ENCODE peak calls at places on chromosomes 12 and 14, in nine cellular contexts. L is iPS-NIHi11, Z is iris pigment epithelial cell, C is heart right ventricle, K is kidney epithelial cell, I is HTR-8/SVneo, H is hepatic stellate cell, J is left ventricle myocardium superior, G is amygdala. A is an unnamed sample.

GRCh38 chr14:54465654-54466053 is 23.1 kb downstream of the GMFB start:
- DNase-seq in H (no peak), J (no peak), G (no peak), I (no peak), L (no peak), K (no peak), Z (no peak), C (no peak), A (no peak)

GRCh38 chr12:176321-177181 is 37.4 kb downstream of the SLC6A12 start:
- DNase-seq in J (peak; percentile 30), L (no peak), Z (peak; percentile 20), I (peak; percentile 48), C (no peak), K (no peak), H (peak; percentile 97), G (no peak), A (no peak)

GRCh38 chr12:47722926-47723631 is 2.2 kb downstream of the ENDOU start:
- DNase-seq in J (no peak), C (no peak), K (no peak), Z (no peak), L (no peak), H (no peak), I (no peak), G (peak; percentile 60), A (no peak)

GRCh38 chr12:132492522-132492921 is 2.6 kb downstream of the FBRSL1 start:
- DNase-seq in L (no peak), C (no peak), G (no peak), I (no peak), J (peak; percentile 32), H (no peak), Z (no peak), K (no peak), A (no peak)

GRCh38 chr14:90193925-90194324 is 62.4 kb upstream of the PSMC1 start:
- DNase-seq in Z (no peak), I (no peak), C (no peak), L (peak; percentile 44), H (no peak), G (no peak), K (no peak), J (no peak), A (no peak)

GRCh38 chr12:52011602-52012214 is 5.0 kb downstream of the TAMALIN start:
- DNase-seq in J (no peak), K (no peak), C (no peak), G (no peak), L (no peak), I (no peak), H (no peak), Z (no peak), A (no peak)

GRCh38 chr12:47527816-47528215 is 178.0 kb downstream of the RPAP3 start:
- DNase-seq in G (no peak), K (no peak), H (no peak), I (no peak), C (no peak), L (no peak), Z (peak; percentile 59), J (no peak), A (no peak)

GRCh38 chr14:59018978-59019377 is 169.5 kb upstream of the DAAM1 start:
- DNase-seq in I (no peak), Z (peak; percentile 47), C (no peak), L (no peak), K (no peak), J (no peak), H (no peak), G (no peak), A (no peak)

GRCh38 chr12:15899282-15899870 is 11.8 kb upstream of the DERA start:
- DNase-seq in H (no peak), Z (no peak), G (no peak), L (peak; percentile 21), J (no peak), C (no peak), K (no peak), I (no peak), A (peak; percentile 2)

GRCh38 chr12:50505386-50505827 is 622 bp downstream of the DIP2B start:
- DNase-seq in K (no peak), L (peak; percentile 44), Z (no peak), I (no peak), J (no peak), G (peak; percentile 43), H (peak; percentile 26), C (peak; percentile 30), A (no peak)

GRCh38 chr14:67253076-67253635 is 11.9 kb downstream of the PALS1 start:
- DNase-seq in Z (no peak), C (no peak), H (no peak), K (no peak), G (no peak), J (no peak), L (no peak), I (no peak), A (no peak)

GRCh38 chr14:105021656-105022275 is 883 bp upstream of the CDCA4 start:
- DNase-seq in K (no peak), I (peak; percentile 48), J (peak; percentile 52), L (peak; percentile 66), H (peak; percentile 38), G (no peak), C (no peak), Z (peak; percentile 52), A (no peak)

GRCh38 chr12:19692091-19692490 is 252.8 kb downstream of the AEBP2 start:
- DNase-seq in J (no peak), K (no peak), H (no peak), I (no peak), L (no peak), Z (no peak), C (no peak), G (no peak), A (no peak)

GRCh38 chr12:91818236-91819131 is 327.2 kb downstream of the BTG1 start:
- DNase-seq in H (no peak), G (no peak), K (no peak), C (no peak), J (no peak), I (no peak), L (no peak), Z (no peak), A (peak; percentile 62)

GRCh38 chr12:121767525-121768016 is 25.9 kb downstream of the RHOF start:
- DNase-seq in K (no peak), L (no peak), J (peak; percentile 77), C (peak; percentile 73), H (peak; percentile 84), I (no peak), G (peak; percentile 77), Z (peak; percentile 54), A (peak; percentile 16)

GRCh38 chr12:23536293-23536692 is 413.2 kb downstream of the SOX5 start:
- DNase-seq in L (no peak), J (no peak), Z (no peak), G (no peak), I (no peak), C (no peak), H (no peak), K (no peak), A (peak; percentile 93)

GRCh38 chr12:115598827-115599226 is 678.7 kb downstream of the MED13L start:
- DNase-seq in J (no peak), G (peak; percentile 44), Z (peak; percentile 10), K (no peak), C (peak; percentile 10), L (peak; percentile 45), I (no peak), H (no peak), A (peak; percentile 44)

GRCh38 chr12:15004401-15004800 is 31.6 kb downstream of the PDE6H start:
- DNase-seq in J (no peak), Z (no peak), L (no peak), K (no peak), C (no peak), H (no peak), G (no peak), I (no peak), A (no peak)

GRCh38 chr12:122454739-122455138 is 32.3 kb upstream of the CLIP1 start:
- DNase-seq in C (no peak), H (no peak), L (no peak), Z (no peak), K (no peak), J (no peak), I (no peak), G (no peak), A (no peak)

GRCh38 chr12:6867407-6868210 is at the start of gene TPI1:
- DNase-seq in H (peak; percentile 91), G (peak; percentile 86), Z (peak; percentile 80), K (no peak), I (peak; percentile 90), J (peak; percentile 91), L (peak; percentile 94), C (peak; percentile 89), A (peak; percentile 27)

GRCh38 chr12:131494141-131494733 is 216.7 kb upstream of the SFSWAP start:
- DNase-seq in C (no peak), J (no peak), I (no peak), Z (no peak), H (no peak), L (no peak), K (no peak), G (no peak), A (no peak)

GRCh38 chr12:79897617-79898016 is 37.3 kb downstream of the PPP1R12A start:
- DNase-seq in J (no peak), L (no peak), H (peak; percentile 35), Z (peak; percentile 89), C (no peak), G (no peak), I (peak; percentile 56), K (peak; percentile 82), A (no peak)

GRCh38 chr12:70880744-70881143 is 39.8 kb downstream of the PTPRR start:
- DNase-seq in J (no peak), H (no peak), K (no peak), Z (no peak), C (no peak), I (no peak), L (no peak), G (no peak), A (no peak)

GRCh38 chr12:78878447-78878846 is 13.9 kb downstream of the SYT1 start:
- DNase-seq in H (no peak), L (no peak), I (no peak), G (no peak), Z (no peak), J (no peak), C (no peak), K (no peak), A (peak; percentile 76)

GRCh38 chr12:5612556-5613421 is 180.9 kb downstream of the NTF3 start:
- DNase-seq in L (no peak), H (no peak), J (no peak), I (no peak), Z (no peak), K (no peak), G (no peak), C (no peak), A (no peak)

GRCh38 chr12:122730215-122731014 is at the start of gene HCAR1:
- DNase-seq in C (no peak), L (no peak), J (no peak), G (no peak), Z (peak; percentile 47), K (no peak), I (no peak), H (peak; percentile 61), A (no peak)

GRCh38 chr12:47885012-47885501 is 19.7 kb downstream of the VDR start:
- DNase-seq in L (no peak), Z (no peak), C (no peak), J (no peak), G (no peak), H (no peak), I (no peak), K (no peak), A (no peak)